ENCODE peak calls at places on chromosomes 2 and 18, in ten cellular contexts. I is uterus, R is MM.1S, E is psoas muscle, J is endothelial cell of umbilical vein, Y is GM23338, O is IMR-90, M is pancreas, W is esophagus squamous epithelium, A is neural progenitor cell. Q is an unnamed sample. For H3K27me3, the result is how much of the 10 kb centered on the place peaks cover.

GRCh38 chr2:211798868-211799267 is 739.7 kb downstream of the ERBB4 start:
- DNase-seq in O (no peak), W (no peak), I (no peak), Y (peak), J (no peak), R (no peak), E (no peak), M (no peak), A (peak), Q (no peak)

GRCh38 chr18:74252032-74252380 is 39.8 kb downstream of the CYB5A start:
- DNase-seq in A (no peak), M (no peak), I (no peak), Y (no peak), E (no peak), R (no peak), W (no peak), J (no peak), O (peak), Q (no peak)

GRCh38 chr2:143742631-143743030 is 613.4 kb downstream of the ARHGAP15 start:
- DNase-seq in A (no peak), M (no peak), Y (no peak), W (no peak), R (no peak), E (no peak), O (peak), J (no peak), I (no peak), Q (no peak)

GRCh38 chr2:26562811-26563645 is 78.1 kb downstream of the CIB4 start:
- DNase-seq in R (no peak), O (no peak), E (peak), Y (peak), I (no peak), J (peak), W (no peak), M (no peak), A (no peak), Q (peak)

GRCh38 chr2:121595012-121595891 is 54.0 kb downstream of the CLASP1 start:
- DNase-seq in O (no peak), A (no peak), Y (no peak), J (no peak), R (no peak), M (no peak), E (no peak), W (no peak), I (no peak), Q (no peak)

GRCh38 chr18:8121942-8122480 is 487.2 kb upstream of the RAB12 start:
- DNase-seq in E (no peak), W (no peak), Y (peak), M (no peak), R (no peak), I (no peak), J (peak), A (no peak), O (peak), Q (peak)

GRCh38 chr2:203909192-203909945 is 27.2 kb upstream of the ICOS start:
- DNase-seq in Y (peak), R (peak), A (peak), E (no peak), W (no peak), M (no peak), O (peak), I (no peak), J (peak), Q (no peak)

GRCh38 chr2:211133766-211134165 is 577.4 kb downstream of the CPS1 start:
- DNase-seq in A (peak), M (no peak), E (no peak), O (no peak), Y (peak), I (no peak), R (no peak), J (no peak), W (no peak), Q (no peak)

GRCh38 chr2:25161055-25161781 is 7.2 kb downstream of the POMC start:
- DNase-seq in M (no peak), E (peak), W (peak), R (peak), A (no peak), Y (peak), J (peak), I (peak), O (peak), Q (no peak)

GRCh38 chr2:75155115-75155514 is 44.2 kb downstream of the TACR1 start:
- DNase-seq in A (no peak), M (no peak), J (no peak), E (no peak), I (no peak), Y (no peak), R (no peak), W (no peak), O (no peak), Q (no peak)

GRCh38 chr2:241657851-241658254 is 20.4 kb downstream of the ATG4B start:
- DNase-seq in R (no peak), O (no peak), I (no peak), J (no peak), A (no peak), E (no peak), Y (no peak), M (peak), W (no peak), Q (no peak)

DNA sequence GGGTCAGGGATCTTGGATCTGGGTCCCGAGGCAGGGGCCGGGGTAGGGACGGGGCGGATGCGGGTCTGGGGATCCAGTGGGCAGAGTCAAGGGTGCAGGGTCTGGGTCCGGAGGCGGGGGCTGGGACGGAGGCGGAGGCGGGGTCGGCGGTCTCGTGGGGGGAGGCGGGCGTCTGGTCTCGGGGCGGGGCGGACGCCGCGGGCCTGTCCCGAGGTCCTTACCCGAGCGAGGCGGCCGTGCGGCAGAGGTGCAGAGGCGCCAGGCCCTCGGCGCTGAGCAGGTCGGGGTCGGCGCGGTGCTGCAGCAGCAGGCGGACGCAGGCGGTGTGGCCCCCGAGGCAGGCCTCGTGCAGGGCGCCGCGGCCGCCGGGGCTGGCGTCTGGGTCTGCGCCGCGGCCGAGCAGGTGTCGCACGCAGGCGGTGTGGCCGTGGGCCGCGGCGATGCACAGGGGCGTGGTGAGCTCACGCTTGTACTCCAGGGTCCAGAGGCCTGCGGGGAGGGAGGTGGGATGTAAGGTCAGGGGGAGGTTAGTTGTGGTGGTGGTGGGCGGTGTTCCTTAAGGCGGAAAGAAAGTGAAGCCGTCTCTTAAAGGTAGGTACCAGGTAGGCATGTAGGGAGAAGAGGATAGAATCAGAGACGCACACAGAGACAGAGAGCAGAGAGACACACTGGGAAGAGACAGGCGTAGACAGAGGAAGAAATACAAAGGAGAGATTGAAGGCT is 26.6 kb downstream of the ASB18 start:
- DNase-seq in I (no peak), R (no peak), Y (peak), W (no peak), J (no peak), A (peak), E (peak), M (no peak), O (no peak), Q (no peak)
- H3K27me3 ChIP-seq in I (under half), R (under half), Y (under half), W (half or more), J (under half), A (half or more), E (under half), M (under half), O (under half), Q (under half)

GRCh38 chr2:118657451-118657850 is 190.0 kb downstream of the EN1 start:
- DNase-seq in Y (no peak), J (no peak), A (no peak), E (no peak), I (no peak), R (no peak), W (no peak), M (no peak), O (no peak), Q (no peak)

GRCh38 chr2:118665784-118666529 is 181.5 kb downstream of the EN1 start:
- DNase-seq in J (no peak), R (no peak), M (no peak), I (no peak), A (no peak), O (peak), E (no peak), Y (no peak), W (no peak), Q (no peak)

GRCh38 chr2:118658581-118659248 is 188.7 kb downstream of the EN1 start:
- DNase-seq in I (no peak), W (no peak), A (no peak), E (no peak), Y (no peak), M (no peak), R (no peak), O (no peak), J (no peak), Q (no peak)

DNA sequence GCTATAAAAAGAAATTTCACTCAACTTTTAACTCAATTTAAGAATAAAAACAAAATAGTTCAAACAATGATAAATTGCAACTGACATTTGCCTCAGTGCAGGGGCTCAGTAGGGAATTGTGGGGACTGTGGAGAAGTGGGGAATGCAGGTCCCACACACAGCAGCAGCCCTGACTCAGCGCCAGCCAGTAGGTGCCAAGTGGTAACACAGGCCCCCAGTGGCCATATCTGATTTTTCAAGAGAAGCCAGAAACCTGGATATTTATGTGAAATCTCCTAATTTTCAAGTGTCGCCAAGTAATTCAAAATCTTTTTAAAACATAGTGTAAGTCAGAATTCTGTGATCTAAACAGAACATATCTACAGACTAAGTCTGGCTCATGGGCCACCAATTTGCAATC is 186.3 kb downstream of the EN1 start:
- DNase-seq in I (no peak), W (no peak), O (no peak), A (no peak), R (no peak), E (no peak), J (no peak), M (no peak), Y (peak), Q (no peak)
- TF ChIP-seq CTCF in I (no peak), W (no peak), O (no peak), A (peak), R (no peak), E (no peak), J (no peak), M (no peak), Y (peak), Q (no peak)

GRCh38 chr2:238786379-238786778 is 61.5 kb upstream of the TWIST2 start:
- DNase-seq in A (no peak), R (no peak), W (no peak), O (no peak), E (no peak), I (no peak), M (no peak), Y (no peak), J (no peak), Q (no peak)

GRCh38 chr2:238785528-238785860 is 62.4 kb upstream of the TWIST2 start:
- DNase-seq in W (no peak), A (no peak), R (no peak), I (no peak), J (no peak), O (no peak), E (no peak), M (no peak), Y (no peak), Q (no peak)

GRCh38 chr2:238789317-238789806 is 58.5 kb upstream of the TWIST2 start:
- DNase-seq in I (no peak), A (no peak), J (no peak), W (no peak), E (no peak), Y (no peak), R (no peak), O (no peak), M (no peak), Q (no peak)

GRCh38 chr2:238786792-238787490 is 60.9 kb upstream of the TWIST2 start:
- DNase-seq in O (no peak), R (no peak), Y (no peak), W (no peak), I (no peak), E (no peak), M (no peak), J (no peak), A (no peak), Q (no peak)

GRCh38 chr2:238787507-238787906 is 60.4 kb upstream of the TWIST2 start:
- DNase-seq in A (no peak), I (no peak), W (no peak), M (no peak), J (no peak), R (no peak), O (no peak), E (no peak), Y (no peak), Q (no peak)
- H3K27me3 ChIP-seq in A (under half), I (under half), W (under half), M (under half), J (under half), R (under half), O (under half), E (under half), Y (under half), Q (under half)

GRCh38 chr2:109302319-109302718 is 173.3 kb downstream of the SH3RF3 start:
- DNase-seq in Y (no peak), R (no peak), O (no peak), I (no peak), J (no peak), A (no peak), M (no peak), E (no peak), W (no peak), Q (no peak)
- TF ChIP-seq CTCF in Y (no peak), R (no peak), O (no peak), I (no peak), J (no peak), A (no peak), M (no peak), E (no peak), W (no peak), Q (no peak)

DNA sequence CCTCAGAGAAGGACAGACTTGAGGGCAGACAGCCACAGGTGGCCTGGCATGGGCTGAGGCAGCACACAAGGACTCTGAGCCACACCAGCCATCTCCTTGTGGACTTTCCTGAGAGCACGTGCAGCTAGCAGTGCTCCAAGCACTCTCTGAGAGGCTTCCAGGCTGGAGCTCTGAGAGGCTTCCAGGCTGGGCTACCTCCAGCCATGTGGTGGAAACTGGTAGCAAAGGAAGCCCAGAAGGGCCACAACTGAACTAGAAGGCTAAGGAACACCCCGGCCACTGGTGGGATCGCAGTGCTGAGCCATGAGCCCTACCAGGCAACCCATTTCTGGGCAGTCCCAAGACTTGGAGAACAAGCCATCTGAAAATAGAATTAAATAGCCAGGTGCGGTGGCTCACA is 39.5 kb downstream of the BCL11A start:
- DNase-seq in R (no peak), O (no peak), E (no peak), J (no peak), I (no peak), A (no peak), M (no peak), W (no peak), Y (no peak), Q (no peak)
- H3K27me3 ChIP-seq in R (under half), O (under half), E (under half), J (under half), I (under half), A (under half), M (under half), W (under half), Y (under half), Q (under half)

GRCh38 chr18:50492061-50492460 is 67.8 kb upstream of the MAPK4 start:
- DNase-seq in J (no peak), W (no peak), I (no peak), Y (peak), R (no peak), O (no peak), M (no peak), E (no peak), A (no peak), Q (no peak)
- TF ChIP-seq CTCF in J (no peak), W (no peak), I (no peak), Y (peak), R (no peak), O (no peak), M (no peak), E (no peak), A (peak), Q (no peak)

Q was measured in kidney epithelial cell.